ENCODE peak calls at places on chromosomes 4 and X, in nine cellular contexts. One of them, this sample, is unnamed.
A peak's percentile ranks its signal among the peaks of the same experiment; 100 is the strongest.

GRCh38 chrX:154724999-154725756 is 25.7 kb downstream of the GAB3 start:
- DNase-seq in Karpas-422: no peak
- DNase-seq in IMR-90: no peak
- DNase-seq in activated T-cell treated with anti-CD3 and anti-CD28 coated beads, Interleukin-2, amount 50 U/mL, for 4 hours: no peak
- DNase-seq in activated gamma-delta T cell treated with Interleukin-2 at 50 U/mL for 16 hours: no peak
- DNase-seq in ascending aorta: no peak
- DNase-seq in T47D: no peak
- DNase-seq in kidney tubule cell: no peak
- DNase-seq in choroid plexus epithelial cell: no peak
- DNase-seq in this sample: no peak

GRCh38 chrX:107654778-107655761 is 26.8 kb downstream of the PRPS1 start:
- DNase-seq in Karpas-422: peak; percentile 86
- DNase-seq in IMR-90: peak; percentile 92
- DNase-seq in activated T-cell treated with anti-CD3 and anti-CD28 coated beads, Interleukin-2, amount 50 U/mL, for 4 hours: peak; percentile 67
- DNase-seq in activated gamma-delta T cell treated with Interleukin-2 at 50 U/mL for 16 hours: peak; percentile 70
- DNase-seq in ascending aorta: peak; percentile 48
- DNase-seq in T47D: no peak
- DNase-seq in kidney tubule cell: peak; percentile 91
- DNase-seq in choroid plexus epithelial cell: peak; percentile 76
- DNase-seq in this sample: peak; percentile 86

GRCh38 chr4:45324381-45325111 is 598.2 kb upstream of the GNPDA2 start:
- DNase-seq in Karpas-422: no peak
- DNase-seq in IMR-90: no peak
- DNase-seq in activated T-cell treated with anti-CD3 and anti-CD28 coated beads, Interleukin-2, amount 50 U/mL, for 4 hours: no peak
- DNase-seq in activated gamma-delta T cell treated with Interleukin-2 at 50 U/mL for 16 hours: no peak
- DNase-seq in ascending aorta: no peak
- DNase-seq in T47D: no peak
- DNase-seq in kidney tubule cell: no peak
- DNase-seq in choroid plexus epithelial cell: no peak
- DNase-seq in this sample: no peak

GRCh38 chrX:110026099-110026844 is 23.4 kb downstream of the TMEM164 start:
- DNase-seq in Karpas-422: no peak
- DNase-seq in IMR-90: no peak
- DNase-seq in activated T-cell treated with anti-CD3 and anti-CD28 coated beads, Interleukin-2, amount 50 U/mL, for 4 hours: no peak
- DNase-seq in activated gamma-delta T cell treated with Interleukin-2 at 50 U/mL for 16 hours: no peak
- DNase-seq in ascending aorta: no peak
- DNase-seq in T47D: no peak
- DNase-seq in kidney tubule cell: peak; percentile 59
- DNase-seq in choroid plexus epithelial cell: no peak
- DNase-seq in this sample: peak; percentile 62

GRCh38 chr4:150242820-150243458 is 164.7 kb downstream of the DCLK2 start:
- DNase-seq in Karpas-422: peak; percentile 75
- DNase-seq in IMR-90: peak; percentile 60
- DNase-seq in activated T-cell treated with anti-CD3 and anti-CD28 coated beads, Interleukin-2, amount 50 U/mL, for 4 hours: no peak
- DNase-seq in activated gamma-delta T cell treated with Interleukin-2 at 50 U/mL for 16 hours: no peak
- DNase-seq in ascending aorta: no peak
- DNase-seq in T47D: peak; percentile 11
- DNase-seq in kidney tubule cell: peak; percentile 55
- DNase-seq in choroid plexus epithelial cell: peak; percentile 65
- DNase-seq in this sample: peak; percentile 55

GRCh38 chr4:168812806-168813205 is 197.2 kb downstream of the CBR4 start:
- DNase-seq in Karpas-422: no peak
- DNase-seq in IMR-90: no peak
- DNase-seq in activated T-cell treated with anti-CD3 and anti-CD28 coated beads, Interleukin-2, amount 50 U/mL, for 4 hours: no peak
- DNase-seq in activated gamma-delta T cell treated with Interleukin-2 at 50 U/mL for 16 hours: no peak
- DNase-seq in ascending aorta: no peak
- DNase-seq in T47D: no peak
- DNase-seq in kidney tubule cell: no peak
- DNase-seq in choroid plexus epithelial cell: no peak
- DNase-seq in this sample: no peak

GRCh38 chr4:95267081-95267480 is 281.7 kb downstream of the UNC5C start:
- DNase-seq in Karpas-422: no peak
- DNase-seq in IMR-90: peak; percentile 25
- DNase-seq in activated T-cell treated with anti-CD3 and anti-CD28 coated beads, Interleukin-2, amount 50 U/mL, for 4 hours: no peak
- DNase-seq in activated gamma-delta T cell treated with Interleukin-2 at 50 U/mL for 16 hours: no peak
- DNase-seq in ascending aorta: no peak
- DNase-seq in T47D: no peak
- DNase-seq in kidney tubule cell: peak; percentile 83
- DNase-seq in choroid plexus epithelial cell: peak; percentile 64
- DNase-seq in this sample: peak; percentile 80

GRCh38 chr4:154719087-154719486 is 24.7 kb upstream of the LRAT start:
- DNase-seq in Karpas-422: no peak
- DNase-seq in IMR-90: no peak
- DNase-seq in activated T-cell treated with anti-CD3 and anti-CD28 coated beads, Interleukin-2, amount 50 U/mL, for 4 hours: no peak
- DNase-seq in activated gamma-delta T cell treated with Interleukin-2 at 50 U/mL for 16 hours: no peak
- DNase-seq in ascending aorta: no peak
- DNase-seq in T47D: no peak
- DNase-seq in kidney tubule cell: peak; percentile 65
- DNase-seq in choroid plexus epithelial cell: peak; percentile 56
- DNase-seq in this sample: peak; percentile 60

This sample was measured in PC-3.